ENCODE peak calls at places on chromosome 13, in six cellular contexts. X, Y, K, S, O and J are unnamed samples.

GRCh38 chr13:99422556-99423220 is 78.6 kb upstream of the TM9SF2 start:
- DNase-seq in X (no peak), Y (no peak), K (no peak), S (no peak), O (no peak), J (no peak)

GRCh38 chr13:80717834-80718233 is 376.9 kb upstream of the SPRY2 start:
- DNase-seq in X (no peak), Y (no peak), K (no peak), S (no peak), O (no peak), J (no peak)

GRCh38 chr13:22517544-22517943 is 663.2 kb upstream of the SGCG start:
- DNase-seq in X (no peak), Y (no peak), K (no peak), S (no peak), O (no peak), J (no peak)

GRCh38 chr13:74444877-74445479 is 310.8 kb upstream of the KLF12 start:
- DNase-seq in X (no peak), Y (no peak), K (no peak), S (no peak), O (no peak), J (no peak)

GRCh38 chr13:28636677-28637317 is 22.1 kb upstream of the POMP start:
- DNase-seq in X (peak; percentile 8), Y (no peak), K (peak; percentile 44), S (peak; percentile 56), O (no peak), J (peak; percentile 65)

GRCh38 chr13:85725433-85725832 is 73.8 kb downstream of the SLITRK6 start:
- DNase-seq in X (no peak), Y (no peak), K (no peak), S (no peak), O (no peak), J (no peak)

GRCh38 chr13:30466841-30467252 is 1.1 kb upstream of the HMGB1 start:
- DNase-seq in X (no peak), Y (no peak), K (no peak), S (no peak), O (no peak), J (no peak)

GRCh38 chr13:51764184-51765141 is 39.5 kb downstream of the DHRS12 start:
- DNase-seq in X (peak; percentile 38), Y (peak; percentile 46), K (peak; percentile 92), S (peak; percentile 65), O (peak; percentile 48), J (peak; percentile 93)

GRCh38 chr13:39632994-39633393 is 22.5 kb upstream of the COG6 start:
- DNase-seq in X (no peak), Y (no peak), K (no peak), S (no peak), O (no peak), J (no peak)